ENCODE peak calls at places on chromosomes 7 and 10, in four cellular contexts. L is GM23338, W is GM12878, Z is lower lobe of right lung. N is an unnamed sample. For H3K4me1 and H3K36me3, the result is how much of the 10 kb centered on the place peaks cover.

GRCh38 chr7:155363146-155363539 is 65.5 kb downstream of the INSIG1 start:
- DNase-seq in W (no peak), L (no peak), Z (no peak), N (peak)

GRCh38 chr7:154832557-154833138 is 170.3 kb downstream of the PAXIP1 start:
- DNase-seq in W (no peak), Z (no peak), L (no peak), N (no peak)

GRCh38 chr10:121165276-121165675 is 314.1 kb downstream of the WDR11 start:
- DNase-seq in Z (no peak), W (no peak), L (no peak), N (no peak)

GRCh38 chr10:97849491-97850402 is at the start of gene GOLGA7B:
- DNase-seq in L (peak), W (no peak), Z (peak), N (peak)

GRCh38 chr7:139875821-139876241 is 46.8 kb downstream of the TBXAS1 start:
- DNase-seq in L (no peak), Z (peak), W (peak), N (no peak)

GRCh38 chr7:32477649-32477980 is 12.6 kb downstream of the LSM5 start:
- DNase-seq in Z (no peak), L (no peak), W (no peak), N (no peak)

GRCh38 chr10:78310481-78311080 is 276.9 kb downstream of the RPS24 start:
- DNase-seq in W (no peak), L (no peak), Z (no peak), N (no peak)

GRCh38 chr7:75772081-75773077 is at the start of gene CCL26:
- DNase-seq in W (no peak), L (no peak), Z (no peak), N (peak)

GRCh38 chr7:13560441-13560840 is 429.0 kb downstream of the ETV1 start:
- DNase-seq in L (no peak), Z (no peak), W (no peak), N (no peak)

GRCh38 chr7:155166673-155167370 is 96.7 kb downstream of the HTR5A start:
- DNase-seq in Z (no peak), W (no peak), L (no peak), N (no peak)

GRCh38 chr10:96367470-96367869 is 8.7 kb upstream of the OPALIN start:
- DNase-seq in L (no peak), W (no peak), Z (no peak), N (no peak)

GRCh38 chr10:76444034-76444800 is 1012.8 kb downstream of the LRMDA start:
- DNase-seq in L (no peak), Z (no peak), W (no peak), N (no peak)

GRCh38 chr7:84666668-84667067 is 472.1 kb upstream of the SEMA3A start:
- DNase-seq in L (no peak), W (no peak), Z (no peak), N (no peak)

GRCh38 chr7:99531354-99531765 is 20.6 kb downstream of the FAM200A start:
- DNase-seq in L (peak), Z (no peak), W (no peak), N (no peak)

GRCh38 chr10:113499066-113499465 is 53.8 kb upstream of the HABP2 start:
- DNase-seq in W (no peak), L (no peak), Z (peak), N (no peak)

GRCh38 chr10:24907956-24908355 is 44.5 kb downstream of the PRTFDC1 start:
- DNase-seq in L (no peak), Z (no peak), W (no peak), N (no peak)

GRCh38 chr7:20721086-20721485 is 65.6 kb downstream of the SP8 start:
- DNase-seq in Z (no peak), W (no peak), L (no peak), N (no peak)

GRCh38 chr7:116403265-116403664 is 96.3 kb upstream of the CAV2 start:
- DNase-seq in L (no peak), Z (no peak), W (no peak), N (no peak)

GRCh38 chr10:131620904-131621303 is 279.9 kb upstream of the PPP2R2D start:
- DNase-seq in Z (no peak), L (no peak), W (no peak), N (no peak)

GRCh38 chr7:30912454-30912985 is 867 bp downstream of the AQP1 start:
- DNase-seq in W (no peak), Z (no peak), L (no peak), N (peak)

GRCh38 chr10:100739516-100740368 is 5.6 kb upstream of the PAX2 start:
- DNase-seq in Z (no peak), W (no peak), L (peak), N (no peak)

GRCh38 chr10:116993610-116994009 is 11.4 kb downstream of the SHTN1 start:
- DNase-seq in L (no peak), Z (no peak), W (no peak), N (no peak)

GRCh38 chr7:138885383-138886147 is 87.6 kb upstream of the ATP6V0A4 start:
- DNase-seq in W (no peak), Z (no peak), L (peak), N (no peak)

GRCh38 chr7:4738711-4739527 is 36.5 kb upstream of the AP5Z1 start:
- DNase-seq in Z (no peak), W (no peak), L (peak), N (peak)

GRCh38 chr7:9013940-9014339 is 580.5 kb downstream of the NXPH1 start:
- DNase-seq in Z (no peak), L (peak), W (no peak), N (no peak)

GRCh38 chr10:123804716-123805115 is 86.9 kb downstream of the CPXM2 start:
- DNase-seq in W (no peak), L (no peak), Z (no peak), N (no peak)

GRCh38 chr7:123417580-123417979 is 116.8 kb downstream of the IQUB start:
- DNase-seq in Z (no peak), L (no peak), W (no peak), N (no peak)

GRCh38 chr10:4183761-4184261 is 398.8 kb upstream of the KLF6 start:
- DNase-seq in L (no peak), W (no peak), Z (no peak), N (no peak)

GRCh38 chr7:6385110-6385792 is 62.5 kb downstream of the DAGLB start:
- DNase-seq in Z (no peak), W (no peak), L (no peak), N (no peak)

GRCh38 chr10:91596821-91597396 is 36.0 kb downstream of the PPP1R3C start:
- DNase-seq in Z (no peak), W (no peak), L (no peak), N (no peak)

GRCh38 chr7:22485189-22485588 is 14.8 kb downstream of the STEAP1B start:
- DNase-seq in L (no peak), W (no peak), Z (no peak), N (no peak)

GRCh38 chr7:22325671-22326070 is 31.3 kb downstream of the RAPGEF5 start:
- DNase-seq in W (no peak), L (no peak), Z (no peak), N (no peak)

GRCh38 chr10:77970869-77971803 is 44.6 kb upstream of the DLG5 start:
- DNase-seq in W (no peak), Z (no peak), L (peak), N (peak)

GRCh38 chr7:106640368-106641141 is 20.4 kb downstream of the CCDC71L start:
- DNase-seq in W (no peak), Z (no peak), L (no peak), N (no peak)

GRCh38 chr10:13890617-13891541 is 304.1 kb downstream of the PRPF18 start:
- DNase-seq in Z (peak), L (peak), W (no peak), N (peak)

GRCh38 chr7:137840183-137840779 is 6.5 kb downstream of the DGKI start:
- DNase-seq in Z (no peak), L (peak), W (no peak), N (no peak)

GRCh38 chr10:18418579-18419210 is 232.7 kb downstream of the NSUN6 start:
- DNase-seq in W (no peak), Z (no peak), L (no peak), N (no peak)

GRCh38 chr7:75611557-75612178 is 119.5 kb downstream of the SPDYE5 start:
- DNase-seq in W (no peak), L (peak), Z (peak), N (peak)

GRCh38 chr7:110673148-110673547 is 417.8 kb upstream of the LRRN3 start:
- DNase-seq in Z (no peak), L (no peak), W (no peak), N (no peak)

GRCh38 chr7:44386139-44386913 is 60.9 kb upstream of the CAMK2B start:
- DNase-seq in Z (no peak), L (no peak), W (no peak), N (no peak)

GRCh38 chr7:44387427-44387826 is 62.0 kb upstream of the CAMK2B start:
- DNase-seq in L (no peak), W (no peak), Z (no peak), N (no peak)

GRCh38 chr7:44383566-44383965 is 58.2 kb upstream of the CAMK2B start:
- DNase-seq in Z (no peak), W (no peak), L (no peak), N (peak)

GRCh38 chr7:44384586-44385383 is 59.4 kb upstream of the CAMK2B start:
- DNase-seq in L (no peak), Z (no peak), W (no peak), N (no peak)

GRCh38 chr7:44385384-44386138 is 60.2 kb upstream of the CAMK2B start:
- DNase-seq in W (no peak), L (no peak), Z (no peak), N (no peak)
- H3K4me1 ChIP-seq in W (under half), L (under half), Z (under half), N (under half)

DNA sequence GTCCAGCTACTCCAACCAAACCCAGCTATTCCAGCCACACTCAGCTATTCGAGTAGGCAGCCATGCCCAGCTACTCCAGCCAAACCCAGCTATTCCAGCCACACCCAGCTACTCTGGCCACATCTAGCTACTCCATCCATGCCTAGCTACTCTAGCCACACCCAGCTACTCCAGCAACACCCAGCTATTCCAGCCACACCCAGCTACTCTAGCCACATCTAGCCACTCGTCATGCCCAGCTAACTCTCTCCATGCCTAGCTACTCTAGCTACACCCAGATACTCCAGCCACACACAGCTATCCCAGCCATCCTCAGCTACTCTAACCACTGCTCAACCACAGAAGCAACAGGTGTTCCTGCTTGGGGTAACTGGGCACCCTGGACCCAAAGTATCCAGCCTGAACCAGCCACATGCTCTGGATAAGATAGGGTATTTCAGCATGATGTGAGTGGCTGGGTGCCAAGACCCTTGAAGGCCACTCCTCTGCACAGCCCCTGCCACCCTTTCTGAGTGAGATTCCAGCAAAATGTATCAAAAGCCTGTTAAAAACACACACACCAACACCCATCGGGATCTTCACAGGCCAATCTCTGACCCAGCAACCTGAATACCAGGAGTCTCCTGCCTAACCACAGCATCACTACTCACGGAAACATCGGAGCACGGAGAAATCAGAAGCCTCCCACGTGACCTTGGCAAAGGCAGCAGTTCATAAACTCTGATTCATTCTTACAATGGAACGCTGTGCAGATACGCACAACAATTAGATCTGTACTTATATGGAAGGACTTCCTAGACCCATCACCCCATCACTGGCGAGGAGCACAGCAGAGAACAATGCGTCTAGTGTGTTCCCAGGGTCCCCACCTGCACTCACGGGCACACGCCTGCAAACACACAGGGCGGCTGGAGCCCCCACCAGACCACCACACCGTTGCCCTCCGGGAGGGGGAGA is 51.8 kb upstream of the DNAAF5 start:
- DNase-seq in L (no peak), W (no peak), Z (no peak), N (peak)
- H3K36me3 ChIP-seq in L (under half), W (under half), Z (under half), N (under half)

GRCh38 chr10:61834519-61834918 is 67.0 kb upstream of the ARID5B start:
- DNase-seq in L (no peak), W (no peak), Z (no peak), N (no peak)
- H3K4me1 ChIP-seq in L (under half), W (under half), Z (under half), N (under half)

GRCh38 chr7:25950488-25951413 is 201.2 kb upstream of the NFE2L3 start:
- DNase-seq in L (peak), W (peak), Z (peak), N (peak)
- H3K36me3 ChIP-seq in L (under half), W (under half), Z (under half), N (under half)

GRCh38 chr7:66928388-66928787 is 7.4 kb downstream of the TMEM248 start:
- DNase-seq in W (no peak), Z (no peak), L (no peak), N (no peak)
- H3K4me1 ChIP-seq in W (under half), Z (half or more), L (under half), N (under half)

DNA sequence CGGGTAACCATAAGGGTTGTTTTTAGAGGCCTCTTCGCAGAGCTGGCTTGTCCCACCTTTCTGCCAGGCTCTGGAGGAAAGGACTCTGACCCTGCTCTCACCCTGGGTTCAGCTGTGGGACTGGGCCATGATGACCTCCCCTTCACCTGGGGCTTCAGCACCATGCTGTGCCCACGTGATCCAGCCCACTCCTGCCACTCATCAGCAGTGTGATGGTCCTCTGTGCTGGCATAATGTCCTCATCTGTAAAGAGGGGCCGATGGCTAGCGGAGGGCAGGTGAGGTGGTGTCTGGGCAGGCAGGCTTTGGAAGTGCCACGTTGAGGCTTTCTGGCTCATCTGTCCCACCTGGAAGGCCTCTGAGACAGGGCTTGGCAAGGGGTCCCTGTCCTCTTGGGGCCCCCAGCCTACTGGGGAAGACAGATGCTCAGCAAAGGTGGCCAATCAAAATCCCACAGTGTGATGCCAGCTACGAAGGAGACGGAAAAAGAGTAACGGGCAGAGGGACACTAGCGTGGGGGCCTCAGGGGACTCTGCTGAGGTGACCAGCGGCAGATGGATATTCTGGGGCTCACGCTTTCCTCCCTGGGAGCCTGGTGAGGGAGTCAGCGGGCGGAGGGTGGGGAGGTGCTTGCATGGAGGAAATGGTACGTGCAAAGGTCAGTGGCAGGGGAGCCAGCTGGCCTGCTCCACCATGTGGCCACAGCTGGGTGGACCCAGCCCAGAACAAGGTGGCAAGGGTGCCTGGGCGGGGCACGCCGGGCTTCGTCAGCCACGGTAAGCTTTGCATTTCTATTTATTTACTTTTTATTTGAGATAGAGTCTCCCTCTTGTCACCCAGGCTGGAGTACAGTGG is 5.4 kb downstream of the LRWD1 start:
- DNase-seq in L (no peak), Z (no peak), W (no peak), N (peak)
- H3K36me3 ChIP-seq in L (under half), Z (half or more), W (under half), N (under half)

N was measured in aorta.